ENCODE peak calls at places on chromosomes 11 and 22, in four cellular contexts. K, C, S and A are unnamed samples. For H3K27me3, the result is how much of the 10 kb centered on the place peaks cover.

GRCh38 chr11:57453543-57454177 is 6.7 kb upstream of the RTN4RL2 start:
- DNase-seq in S (no peak), C (peak), K (no peak), A (no peak)

GRCh38 chr11:86418929-86419328 is 44.2 kb downstream of the CCDC81 start:
- DNase-seq in K (no peak), S (no peak), C (no peak), A (no peak)

GRCh38 chr22:42939941-42940653 is 74.9 kb downstream of the PACSIN2 start:
- DNase-seq in K (no peak), S (no peak), C (peak), A (no peak)

GRCh38 chr11:123103326-123103980 is 41.5 kb upstream of the HSPA8 start:
- DNase-seq in C (peak), S (no peak), K (no peak), A (peak)

GRCh38 chr22:29072193-29072978 is 449 bp upstream of the KREMEN1 start:
- DNase-seq in C (peak), S (peak), K (no peak), A (peak)

GRCh38 chr11:106706355-106706754 is 311.9 kb downstream of the GUCY1A2 start:
- DNase-seq in S (no peak), C (no peak), K (no peak), A (no peak)

GRCh38 chr11:33743291-33743690 is 7.1 kb upstream of the CD59 start:
- DNase-seq in S (no peak), C (no peak), K (no peak), A (no peak)

GRCh38 chr11:44776840-44777536 is 50.2 kb downstream of the TSPAN18 start:
- DNase-seq in S (peak), K (no peak), C (no peak), A (no peak)

GRCh38 chr11:17391493-17392355 is 3.3 kb upstream of the KCNJ11 start:
- DNase-seq in S (no peak), K (no peak), C (no peak), A (no peak)

GRCh38 chr11:32448232-32448631 is 12.9 kb upstream of the WT1 start:
- DNase-seq in S (no peak), K (peak), C (peak), A (peak)

GRCh38 chr22:47307326-47307725 is 544.9 kb downstream of the TBC1D22A start:
- DNase-seq in S (no peak), K (no peak), C (no peak), A (peak)

GRCh38 chr11:44361883-44362282 is 51.9 kb upstream of the ALX4 start:
- DNase-seq in K (no peak), C (no peak), S (no peak), A (no peak)

GRCh38 chr11:31160504-31161422 is 208.8 kb downstream of the DCDC1 start:
- DNase-seq in S (no peak), C (peak), K (no peak), A (no peak)

GRCh38 chr11:122192634-122193245 is 76.7 kb upstream of the BLID start:
- DNase-seq in C (no peak), S (no peak), K (no peak), A (no peak)

GRCh38 chr11:79441159-79441875 is 487 bp upstream of the TENM4 start:
- DNase-seq in S (peak), K (no peak), C (no peak), A (no peak)
- H3K27me3 ChIP-seq in S (under half), K (under half), C (half or more), A (under half)

GRCh38 chr11:70078796-70079616 is 889 bp downstream of the ANO1 start:
- DNase-seq in S (peak), K (no peak), C (no peak), A (no peak)
- TF ChIP-seq BRCA1 in S (no peak), K (no peak), C (no peak), A (no peak)

GRCh38 chr22:45589556-45589955 is 82.1 kb upstream of the ATXN10 start:
- DNase-seq in C (no peak), S (no peak), K (no peak), A (no peak)

GRCh38 chr22:45590262-45590661 is 81.4 kb upstream of the ATXN10 start:
- DNase-seq in S (no peak), K (no peak), C (no peak), A (no peak)

GRCh38 chr22:45586651-45587405 is 84.1 kb downstream of the FBLN1 start:
- DNase-seq in S (no peak), K (no peak), C (no peak), A (no peak)

GRCh38 chr22:45585946-45586540 is 83.4 kb downstream of the FBLN1 start:
- DNase-seq in S (no peak), K (no peak), C (no peak), A (no peak)

DNA sequence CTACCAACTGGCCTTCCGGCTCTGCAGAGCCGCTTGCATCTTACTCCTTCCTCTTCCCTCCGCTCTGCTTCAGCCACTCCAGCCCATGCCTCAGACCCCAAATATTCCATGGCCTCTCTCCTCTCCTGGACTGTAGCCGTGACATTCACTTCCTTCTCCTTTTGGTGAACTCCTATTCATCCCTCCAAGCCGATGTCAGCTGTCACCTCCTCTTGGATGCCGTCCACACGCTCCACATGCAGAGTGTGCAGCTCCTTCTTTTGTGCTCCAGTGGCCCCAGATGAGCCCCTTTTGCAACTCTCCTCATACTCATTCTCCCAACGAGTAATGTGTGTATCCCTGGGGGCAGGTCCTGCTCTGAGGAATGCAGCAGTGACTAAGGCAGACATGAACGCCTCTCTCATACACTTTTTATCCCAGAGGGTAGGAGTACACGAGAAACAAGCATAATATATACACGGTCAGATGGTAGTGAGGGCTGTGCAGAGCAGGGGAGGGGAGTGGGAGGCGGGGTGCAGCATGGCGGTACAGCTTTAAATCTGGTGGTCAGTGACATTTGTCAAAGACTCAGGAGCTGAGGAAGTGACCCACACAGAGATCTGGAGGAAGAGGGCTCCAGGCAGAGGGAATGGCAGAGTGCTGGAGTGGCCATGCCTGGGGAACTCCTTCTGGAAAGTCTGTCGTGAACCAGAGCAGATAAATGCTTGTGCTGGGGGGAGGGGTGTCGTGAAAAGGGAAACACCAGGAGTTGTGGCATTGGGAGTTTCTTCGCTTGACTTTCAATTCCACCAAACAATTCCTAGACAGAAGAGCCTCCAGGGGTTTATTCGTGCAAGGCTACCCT is 83.8 kb upstream of the ATXN10 start:
- DNase-seq in K (no peak), C (no peak), S (no peak), A (no peak)
- H3K27me3 ChIP-seq in K (under half), C (under half), S (under half), A (half or more)

GRCh38 chr22:35348703-35349102 is 32.2 kb upstream of the HMOX1 start:
- DNase-seq in C (no peak), S (no peak), K (no peak), A (no peak)

GRCh38 chr22:35346596-35347220 is 34.2 kb upstream of the HMOX1 start:
- DNase-seq in C (no peak), S (no peak), K (no peak), A (no peak)

GRCh38 chr22:35347462-35347861 is 33.4 kb upstream of the HMOX1 start:
- DNase-seq in K (no peak), S (no peak), C (no peak), A (no peak)

GRCh38 chr22:35349368-35349703 is 31.6 kb upstream of the HMOX1 start:
- DNase-seq in S (no peak), K (no peak), C (no peak), A (no peak)

DNA sequence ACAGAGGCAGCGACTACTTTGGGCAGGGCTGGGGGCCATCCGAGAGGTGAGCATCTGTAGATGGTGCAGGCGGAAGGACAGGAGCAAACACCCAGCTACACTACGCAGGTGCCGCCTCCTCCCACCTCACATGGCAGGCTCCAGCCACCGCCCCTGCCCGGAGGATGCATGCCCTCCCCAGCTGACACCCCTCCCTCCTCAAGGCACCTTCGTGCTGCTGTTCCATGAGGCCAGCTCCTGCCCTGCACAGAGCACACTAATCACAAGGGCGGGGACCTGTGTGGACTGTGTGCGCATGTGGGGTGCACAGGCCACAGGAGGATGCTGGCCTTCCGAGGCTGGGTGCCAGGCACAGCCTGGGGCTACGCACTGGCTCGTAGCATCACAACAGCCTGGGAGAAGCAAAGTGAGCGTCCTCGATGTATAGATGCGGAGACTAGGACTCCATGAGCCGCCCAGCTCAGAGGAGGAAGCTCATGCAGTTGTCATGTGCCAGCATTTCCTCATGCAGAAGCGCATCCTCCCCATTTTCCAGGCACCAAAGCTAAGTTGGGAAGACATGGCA is 32.8 kb upstream of the HMOX1 start:
- DNase-seq in S (no peak), C (no peak), K (no peak), A (no peak)
- TF ChIP-seq BRCA1 in S (no peak), C (no peak), K (no peak), A (no peak)

GRCh38 chr11:36375348-36376314 is 79.5 kb downstream of the PRR5L start:
- DNase-seq in K (no peak), S (peak), C (no peak), A (no peak)

GRCh38 chr11:36376315-36376887 is 80.3 kb downstream of the PRR5L start:
- DNase-seq in C (no peak), K (no peak), S (no peak), A (no peak)

GRCh38 chr11:36377759-36378553 is 81.9 kb downstream of the PRR5L start:
- DNase-seq in S (no peak), K (no peak), C (no peak), A (no peak)

GRCh38 chr11:36374726-36375125 is 78.6 kb downstream of the PRR5L start:
- DNase-seq in K (no peak), C (no peak), S (no peak), A (no peak)

GRCh38 chr11:36376888-36377758 is 81.0 kb downstream of the PRR5L start:
- DNase-seq in C (no peak), K (no peak), S (peak), A (no peak)
- H3K27me3 ChIP-seq in C (under half), K (under half), S (under half), A (under half)

GRCh38 chr11:133782116-133782725 is 63.1 kb downstream of the SPATA19 start:
- DNase-seq in K (no peak), C (no peak), S (no peak), A (no peak)

GRCh38 chr11:133785795-133786194 is 59.5 kb downstream of the SPATA19 start:
- DNase-seq in K (no peak), S (no peak), C (no peak), A (no peak)

GRCh38 chr11:133790995-133791394 is 54.3 kb downstream of the SPATA19 start:
- DNase-seq in C (no peak), S (no peak), K (no peak), A (no peak)

GRCh38 chr11:133784359-133784758 is 61.0 kb downstream of the SPATA19 start:
- DNase-seq in C (no peak), K (no peak), S (no peak), A (no peak)

GRCh38 chr11:133787379-133788103 is 57.8 kb downstream of the SPATA19 start:
- DNase-seq in K (no peak), S (peak), C (no peak), A (no peak)
- TF ChIP-seq BRCA1 in K (no peak), S (no peak), C (no peak), A (no peak)

GRCh38 chr22:19763141-19764049 is 2.8 kb downstream of the TBX1 start:
- DNase-seq in S (peak), K (no peak), C (no peak), A (no peak)

GRCh38 chr22:19765477-19766234 is 5.1 kb downstream of the TBX1 start:
- DNase-seq in K (no peak), C (no peak), S (peak), A (peak)

GRCh38 chr22:19764050-19764593 is 3.5 kb downstream of the TBX1 start:
- DNase-seq in S (peak), K (no peak), C (no peak), A (no peak)

GRCh38 chr22:19766235-19766505 is 5.6 kb downstream of the TBX1 start:
- DNase-seq in S (peak), C (no peak), K (no peak), A (no peak)

GRCh38 chr22:19764636-19765476 is 4.3 kb downstream of the TBX1 start:
- DNase-seq in C (no peak), K (no peak), S (no peak), A (no peak)
- H3K27me3 ChIP-seq in C (half or more), K (under half), S (half or more), A (under half)

DNA sequence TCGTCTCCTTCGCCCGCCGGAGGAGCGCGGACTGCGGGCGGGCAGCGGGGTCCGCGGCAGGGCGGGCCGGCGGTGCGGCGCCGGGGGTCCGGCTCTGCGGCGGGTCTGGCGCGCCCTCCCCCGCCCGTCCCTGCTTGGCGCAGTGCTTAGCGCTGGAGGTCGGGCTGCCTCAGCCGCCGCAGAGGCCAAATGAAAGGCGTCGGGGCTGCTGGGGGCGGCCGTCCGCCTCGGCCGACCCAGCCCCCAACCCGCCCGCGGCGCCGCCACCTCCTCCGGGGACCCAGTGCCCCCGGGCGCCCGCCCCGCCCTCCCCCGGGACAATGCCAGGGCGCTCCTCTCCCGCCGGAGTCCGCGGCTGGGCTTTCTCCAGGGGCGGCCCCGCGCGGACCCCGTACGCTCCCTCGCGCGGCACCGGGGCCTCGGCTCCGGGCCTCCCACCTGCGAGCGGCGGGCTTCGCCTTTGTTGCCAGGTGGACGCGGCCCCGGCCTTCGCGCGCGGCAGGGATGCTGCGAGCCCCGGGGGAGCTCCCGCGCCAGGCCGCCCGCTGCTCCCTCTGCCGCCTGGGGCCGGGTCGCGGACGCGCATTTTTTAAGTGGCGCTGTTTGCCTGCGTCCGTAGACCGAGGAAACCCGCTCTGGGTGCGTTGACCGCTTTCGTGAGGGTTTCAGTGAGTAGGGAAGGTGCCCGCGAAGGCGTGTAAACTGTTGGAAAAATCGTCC is 575 bp downstream of the APLP2 start:
- DNase-seq in K (no peak), S (peak), C (no peak), A (peak)
- TF ChIP-seq BRCA1 in K (no peak), S (no peak), C (no peak), A (no peak)

DNA sequence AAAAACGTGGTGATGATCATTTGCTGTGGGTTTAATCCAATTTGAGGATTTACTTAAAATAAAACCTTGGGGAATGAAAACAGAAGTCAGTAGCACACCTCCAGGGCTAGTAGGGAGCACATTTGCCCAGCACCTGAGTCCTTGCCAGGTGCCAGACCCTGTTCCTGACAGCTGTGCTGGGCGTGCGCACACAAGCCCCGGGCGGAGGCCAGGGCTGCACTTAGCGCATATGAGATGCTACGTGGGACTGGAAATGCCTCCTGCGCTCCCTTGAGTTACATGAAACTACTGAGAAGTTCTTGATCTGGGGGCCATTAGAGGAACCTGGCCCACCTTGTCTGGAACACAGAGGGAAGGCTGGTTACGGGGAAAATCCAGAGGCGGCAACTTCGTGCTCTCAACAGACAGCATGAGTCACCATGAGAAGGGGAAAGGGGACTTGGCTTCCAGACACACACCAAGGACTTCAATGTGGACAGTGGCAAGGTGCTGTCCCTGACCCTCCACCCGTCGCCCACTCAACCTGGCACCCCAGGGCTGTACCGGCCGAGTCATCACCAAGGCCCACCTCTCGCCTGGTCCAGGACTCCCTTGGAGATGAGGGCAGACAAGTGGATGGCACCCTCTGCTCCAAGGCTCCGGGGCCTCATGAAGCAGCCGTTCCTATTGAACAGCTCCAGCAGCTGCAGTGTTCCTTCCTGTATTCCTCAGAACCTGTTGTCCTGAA is 1468.6 kb downstream of the BRD1 start:
- DNase-seq in C (no peak), S (no peak), K (no peak), A (no peak)
- H3K27me3 ChIP-seq in C (half or more), S (under half), K (under half), A (under half)